ENCODE peak calls at places on chromosome 3, in six cellular contexts. B is anterior cingulate cortex; Z is HT1080; E is CD8-positive, alpha-beta T cell; R is lower lobe of right lung; Y is activated T-helper 1 cell treated with Interleukin-2 at 50 U/mL for 16 hours. O is an unnamed sample.
A peak's percentile ranks its signal among the peaks of the same experiment; 100 is the strongest.

GRCh38 chr3:100096866-100097265 is 17.4 kb downstream of the FILIP1L start:
- DNase-seq in B (no peak), Z (no peak), E (no peak), R (no peak), Y (no peak), O (no peak)

GRCh38 chr3:45258317-45258716 is 32.2 kb upstream of the TMEM158 start:
- DNase-seq in B (no peak), Z (no peak), E (no peak), R (no peak), Y (no peak), O (no peak)

GRCh38 chr3:160796813-160797164 is 40.8 kb downstream of the PPM1L start:
- DNase-seq in B (no peak), Z (no peak), E (no peak), R (no peak), Y (no peak), O (no peak)

GRCh38 chr3:108677811-108678210 is 79.4 kb downstream of the RETNLB start:
- DNase-seq in B (no peak), Z (no peak), E (no peak), R (no peak), Y (no peak), O (no peak)

GRCh38 chr3:174270841-174271240 is 588.3 kb upstream of the NAALADL2 start:
- DNase-seq in B (no peak), Z (peak; percentile 52), E (no peak), R (no peak), Y (no peak), O (no peak)

GRCh38 chr3:1700650-1701049 is 398.0 kb upstream of the CNTN4 start:
- DNase-seq in B (no peak), Z (no peak), E (no peak), R (no peak), Y (no peak), O (no peak)

GRCh38 chr3:167209011-167209410 is 171.1 kb downstream of the ZBBX start:
- DNase-seq in B (no peak), Z (no peak), E (no peak), R (no peak), Y (no peak), O (no peak)

GRCh38 chr3:76570436-76571057 is 469.4 kb upstream of the ROBO2 start:
- DNase-seq in B (no peak), Z (peak; percentile 8), E (no peak), R (no peak), Y (no peak), O (no peak)

GRCh38 chr3:66428733-66429132 is 72.1 kb downstream of the LRIG1 start:
- DNase-seq in B (peak; percentile 35), Z (peak; percentile 98), E (no peak), R (no peak), Y (no peak), O (peak; percentile 81)

GRCh38 chr3:135329479-135329878 is 534.4 kb downstream of the EPHB1 start:
- DNase-seq in B (no peak), Z (peak; percentile 25), E (no peak), R (no peak), Y (no peak), O (peak; percentile 56)